ENCODE peak calls at places on chromosomes 12 and 14, in ten cellular contexts. E is AG04449, Q is lung, V is fibroblast of pulmonary artery, N is hepatic stellate cell, I is occipital lobe, O is mesenchymal stem cell, P is astrocyte of the spinal cord, D is NCI-H1092, B is NCI-H2081 treated with DMSO at 0.1 percent for 48 hours. L is an unnamed sample.

GRCh38 chr12:52777566-52777965 is 421 bp upstream of the KRT76 start:
- DNase-seq in P (no peak), N (no peak), O (no peak), Q (no peak), V (no peak), D (no peak), B (no peak), E (no peak), I (no peak), L (no peak)

GRCh38 chr12:49540229-49541139 is 1.7 kb downstream of the KCNH3 start:
- DNase-seq in V (no peak), E (no peak), I (no peak), P (no peak), D (no peak), N (no peak), O (no peak), Q (no peak), B (no peak), L (no peak)

GRCh38 chr12:129563266-129563665 is 340.6 kb downstream of the TMEM132D start:
- DNase-seq in P (no peak), I (no peak), B (no peak), V (no peak), O (no peak), N (no peak), E (no peak), D (no peak), Q (no peak), L (no peak)

GRCh38 chr14:73777420-73777819 is 63.2 kb upstream of the PNMA1 start:
- DNase-seq in B (no peak), I (no peak), E (no peak), O (no peak), D (no peak), Q (no peak), N (no peak), V (no peak), P (no peak), L (no peak)

GRCh38 chr12:56219840-56220239 is 1.9 kb downstream of the RNF41 start:
- DNase-seq in Q (no peak), B (no peak), O (no peak), V (no peak), D (no peak), E (no peak), N (no peak), P (no peak), I (no peak), L (no peak)

GRCh38 chr12:11725616-11726015 is 76.1 kb downstream of the ETV6 start:
- DNase-seq in O (no peak), V (peak), D (no peak), B (no peak), I (no peak), Q (no peak), P (no peak), E (no peak), N (no peak), L (no peak)

GRCh38 chr14:102903889-102904512 is 18.5 kb upstream of the AMN start:
- DNase-seq in D (no peak), B (no peak), V (no peak), E (no peak), Q (no peak), P (no peak), I (no peak), N (no peak), O (no peak), L (no peak)

GRCh38 chr12:101552277-101552676 is 42.5 kb upstream of the MYBPC1 start:
- DNase-seq in N (no peak), P (no peak), B (no peak), E (no peak), V (peak), O (peak), D (no peak), I (no peak), Q (peak), L (peak)

GRCh38 chr14:23089498-23090253 is 5.3 kb downstream of the ACIN1 start:
- DNase-seq in B (no peak), O (no peak), Q (no peak), E (no peak), P (no peak), I (no peak), N (no peak), D (no peak), V (no peak), L (no peak)

GRCh38 chr12:130456375-130457199 is 118.9 kb downstream of the PIWIL1 start:
- DNase-seq in D (peak), N (no peak), P (no peak), V (no peak), O (no peak), Q (no peak), E (no peak), B (no peak), I (peak), L (no peak)

GRCh38 chr12:226401-226800 is 12.4 kb upstream of the SLC6A12 start:
- DNase-seq in V (no peak), O (no peak), B (no peak), N (no peak), I (no peak), D (no peak), P (no peak), E (no peak), Q (no peak), L (no peak)

GRCh38 chr14:56117765-56118610 is at the start of gene PELI2:
- DNase-seq in B (peak), V (peak), E (no peak), I (peak), O (peak), Q (peak), N (peak), P (peak), D (peak), L (peak)

GRCh38 chr12:104506691-104507401 is 50.1 kb downstream of the CHST11 start:
- DNase-seq in I (no peak), D (peak), V (no peak), E (no peak), P (no peak), B (peak), Q (no peak), O (no peak), N (no peak), L (no peak)

GRCh38 chr12:105980048-105980447 is 158.7 kb downstream of the NUAK1 start:
- DNase-seq in E (no peak), N (no peak), D (peak), Q (no peak), O (no peak), B (peak), V (no peak), I (no peak), P (no peak), L (no peak)

GRCh38 chr14:78157855-78158436 is 12.2 kb upstream of the NRXN3 start:
- DNase-seq in B (no peak), N (no peak), V (peak), D (no peak), P (peak), Q (no peak), I (no peak), O (no peak), E (no peak), L (peak)

GRCh38 chr14:95667251-95667693 is 19.0 kb upstream of the TCL1B start:
- DNase-seq in I (no peak), N (no peak), E (no peak), P (no peak), D (peak), Q (no peak), V (no peak), B (peak), O (no peak), L (no peak)

GRCh38 chr12:52247622-52248540 is 14.8 kb downstream of the KRT7 start:
- DNase-seq in D (no peak), Q (no peak), V (no peak), B (no peak), P (no peak), O (no peak), I (no peak), E (no peak), N (no peak), L (no peak)

L was measured in fibroblast of mammary gland.